ENCODE peak calls at places on chromosomes 6 and 20, in ten cellular contexts. One of them, this sample, is unnamed.

GRCh38 chr20:4832469-4832868 is 110.8 kb downstream of the PRND start:
- DNase-seq in NB4: no peak
- DNase-seq in HCT116: no peak
- DNase-seq in heart left ventricle: no peak
- DNase-seq in Peyer's patch: no peak
- DNase-seq in prostate gland: no peak
- DNase-seq in tibial nerve: no peak
- DNase-seq in GM12891: no peak
- DNase-seq in A549: no peak
- DNase-seq in sigmoid colon: peak; percentile 17
- DNase-seq in this sample: no peak

GRCh38 chr6:26240157-26240980 is 124.6 kb upstream of the BTN3A2 start:
- DNase-seq in NB4: peak; percentile 94
- DNase-seq in HCT116: no peak
- DNase-seq in heart left ventricle: peak; percentile 69
- DNase-seq in Peyer's patch: peak; percentile 81
- DNase-seq in prostate gland: peak; percentile 59
- DNase-seq in tibial nerve: peak; percentile 48
- DNase-seq in GM12891: no peak
- DNase-seq in A549: no peak
- DNase-seq in sigmoid colon: peak; percentile 80
- DNase-seq in this sample: peak; percentile 90

GRCh38 chr6:29926795-29927427 is 15.4 kb upstream of the HLA-A start:
- DNase-seq in NB4: peak; percentile 64
- DNase-seq in HCT116: no peak
- DNase-seq in heart left ventricle: peak; percentile 87
- DNase-seq in Peyer's patch: peak; percentile 92
- DNase-seq in prostate gland: peak; percentile 45
- DNase-seq in tibial nerve: peak; percentile 44
- DNase-seq in GM12891: peak; percentile 41
- DNase-seq in A549: peak; percentile 18
- DNase-seq in sigmoid colon: peak; percentile 81
- DNase-seq in this sample: peak; percentile 91

GRCh38 chr6:109081026-109081425 is 13.6 kb downstream of the SESN1 start:
- DNase-seq in NB4: no peak
- DNase-seq in HCT116: no peak
- DNase-seq in heart left ventricle: no peak
- DNase-seq in Peyer's patch: no peak
- DNase-seq in prostate gland: no peak
- DNase-seq in tibial nerve: no peak
- DNase-seq in GM12891: no peak
- DNase-seq in A549: no peak
- DNase-seq in sigmoid colon: no peak
- DNase-seq in this sample: no peak

GRCh38 chr6:132673376-132674094 is 14.6 kb upstream of the TAAR1 start:
- DNase-seq in NB4: peak; percentile 32
- DNase-seq in HCT116: no peak
- DNase-seq in heart left ventricle: no peak
- DNase-seq in Peyer's patch: peak; percentile 85
- DNase-seq in prostate gland: no peak
- DNase-seq in tibial nerve: no peak
- DNase-seq in GM12891: no peak
- DNase-seq in A549: no peak
- DNase-seq in sigmoid colon: no peak
- DNase-seq in this sample: no peak

GRCh38 chr6:111377558-111378120 is 105.4 kb downstream of the REV3L start:
- DNase-seq in NB4: no peak
- DNase-seq in HCT116: no peak
- DNase-seq in heart left ventricle: no peak
- DNase-seq in Peyer's patch: no peak
- DNase-seq in prostate gland: no peak
- DNase-seq in tibial nerve: no peak
- DNase-seq in GM12891: no peak
- DNase-seq in A549: no peak
- DNase-seq in sigmoid colon: no peak
- DNase-seq in this sample: no peak

GRCh38 chr6:27911953-27912446 is at the start of gene OR2B2:
- DNase-seq in NB4: no peak
- DNase-seq in HCT116: no peak
- DNase-seq in heart left ventricle: no peak
- DNase-seq in Peyer's patch: no peak
- DNase-seq in prostate gland: no peak
- DNase-seq in tibial nerve: no peak
- DNase-seq in GM12891: no peak
- DNase-seq in A549: no peak
- DNase-seq in sigmoid colon: no peak
- DNase-seq in this sample: no peak

GRCh38 chr6:70956451-70957283 is at the start of gene B3GAT2:
- DNase-seq in NB4: no peak
- DNase-seq in HCT116: no peak
- DNase-seq in heart left ventricle: no peak
- DNase-seq in Peyer's patch: no peak
- DNase-seq in prostate gland: peak; percentile 7
- DNase-seq in tibial nerve: no peak
- DNase-seq in GM12891: peak; percentile 17
- DNase-seq in A549: peak; percentile 0
- DNase-seq in sigmoid colon: peak; percentile 61
- DNase-seq in this sample: no peak

GRCh38 chr6:157539421-157539822 is 158.4 kb downstream of the ZDHHC14 start:
- DNase-seq in NB4: peak; percentile 61
- DNase-seq in HCT116: no peak
- DNase-seq in heart left ventricle: no peak
- DNase-seq in Peyer's patch: no peak
- DNase-seq in prostate gland: no peak
- DNase-seq in tibial nerve: no peak
- DNase-seq in GM12891: no peak
- DNase-seq in A549: no peak
- DNase-seq in sigmoid colon: no peak
- DNase-seq in this sample: no peak

GRCh38 chr6:56374841-56375369 is 127.5 kb upstream of the COL21A1 start:
- DNase-seq in NB4: no peak
- DNase-seq in HCT116: no peak
- DNase-seq in heart left ventricle: no peak
- DNase-seq in Peyer's patch: no peak
- DNase-seq in prostate gland: no peak
- DNase-seq in tibial nerve: peak; percentile 60
- DNase-seq in GM12891: no peak
- DNase-seq in A549: no peak
- DNase-seq in sigmoid colon: peak; percentile 83
- DNase-seq in this sample: peak; percentile 72

GRCh38 chr20:41050361-41051019 is 21.9 kb downstream of the TOP1 start:
- DNase-seq in NB4: no peak
- DNase-seq in HCT116: no peak
- DNase-seq in heart left ventricle: no peak
- DNase-seq in Peyer's patch: no peak
- DNase-seq in prostate gland: no peak
- DNase-seq in tibial nerve: no peak
- DNase-seq in GM12891: no peak
- DNase-seq in A549: no peak
- DNase-seq in sigmoid colon: no peak
- DNase-seq in this sample: no peak

GRCh38 chr6:64012351-64013060 is 376.9 kb downstream of the PHF3 start:
- DNase-seq in NB4: peak; percentile 32
- DNase-seq in HCT116: no peak
- DNase-seq in heart left ventricle: no peak
- DNase-seq in Peyer's patch: peak; percentile 54
- DNase-seq in prostate gland: no peak
- DNase-seq in tibial nerve: peak; percentile 7
- DNase-seq in GM12891: no peak
- DNase-seq in A549: peak; percentile 43
- DNase-seq in sigmoid colon: no peak
- DNase-seq in this sample: no peak

GRCh38 chr20:30484009-30484748 is 773.3 kb upstream of the DEFB115 start:
- DNase-seq in NB4: no peak
- DNase-seq in HCT116: no peak
- DNase-seq in heart left ventricle: no peak
- DNase-seq in Peyer's patch: no peak
- DNase-seq in prostate gland: no peak
- DNase-seq in tibial nerve: no peak
- DNase-seq in GM12891: no peak
- DNase-seq in A549: no peak
- DNase-seq in sigmoid colon: no peak
- DNase-seq in this sample: no peak

GRCh38 chr6:157022022-157022740 is 245.0 kb downstream of the ARID1B start:
- DNase-seq in NB4: peak; percentile 90
- DNase-seq in HCT116: peak; percentile 31
- DNase-seq in heart left ventricle: peak; percentile 94
- DNase-seq in Peyer's patch: peak; percentile 93
- DNase-seq in prostate gland: peak; percentile 91
- DNase-seq in tibial nerve: peak; percentile 80
- DNase-seq in GM12891: peak; percentile 75
- DNase-seq in A549: peak; percentile 78
- DNase-seq in sigmoid colon: peak; percentile 96
- DNase-seq in this sample: peak; percentile 90

GRCh38 chr6:44742828-44743372 is 355.4 kb downstream of the CDC5L start:
- DNase-seq in NB4: no peak
- DNase-seq in HCT116: no peak
- DNase-seq in heart left ventricle: no peak
- DNase-seq in Peyer's patch: peak; percentile 65
- DNase-seq in prostate gland: no peak
- DNase-seq in tibial nerve: no peak
- DNase-seq in GM12891: no peak
- DNase-seq in A549: no peak
- DNase-seq in sigmoid colon: no peak
- DNase-seq in this sample: no peak

GRCh38 chr6:15113587-15113986 is 132.3 kb upstream of the JARID2 start:
- DNase-seq in NB4: no peak
- DNase-seq in HCT116: no peak
- DNase-seq in heart left ventricle: no peak
- DNase-seq in Peyer's patch: no peak
- DNase-seq in prostate gland: no peak
- DNase-seq in tibial nerve: no peak
- DNase-seq in GM12891: no peak
- DNase-seq in A549: no peak
- DNase-seq in sigmoid colon: no peak
- DNase-seq in this sample: no peak

GRCh38 chr6:157023958-157024357 is 246.8 kb downstream of the ARID1B start:
- DNase-seq in NB4: peak; percentile 23
- DNase-seq in HCT116: no peak
- DNase-seq in heart left ventricle: no peak
- DNase-seq in Peyer's patch: no peak
- DNase-seq in prostate gland: no peak
- DNase-seq in tibial nerve: no peak
- DNase-seq in GM12891: no peak
- DNase-seq in A549: no peak
- DNase-seq in sigmoid colon: no peak
- DNase-seq in this sample: no peak

GRCh38 chr20:61185841-61186601 is 66.0 kb upstream of the CDH4 start:
- DNase-seq in NB4: peak; percentile 5
- DNase-seq in HCT116: no peak
- DNase-seq in heart left ventricle: no peak
- DNase-seq in Peyer's patch: no peak
- DNase-seq in prostate gland: no peak
- DNase-seq in tibial nerve: no peak
- DNase-seq in GM12891: no peak
- DNase-seq in A549: peak; percentile 85
- DNase-seq in sigmoid colon: no peak
- DNase-seq in this sample: peak; percentile 25

GRCh38 chr6:25312034-25312620 is 33.0 kb downstream of the CARMIL1 start:
- DNase-seq in NB4: no peak
- DNase-seq in HCT116: no peak
- DNase-seq in heart left ventricle: no peak
- DNase-seq in Peyer's patch: no peak
- DNase-seq in prostate gland: no peak
- DNase-seq in tibial nerve: no peak
- DNase-seq in GM12891: no peak
- DNase-seq in A549: peak; percentile 51
- DNase-seq in sigmoid colon: no peak
- DNase-seq in this sample: no peak

GRCh38 chr6:100466410-100467143 is 1.9 kb upstream of the SIM1 start:
- DNase-seq in NB4: no peak
- DNase-seq in HCT116: no peak
- DNase-seq in heart left ventricle: no peak
- DNase-seq in Peyer's patch: no peak
- DNase-seq in prostate gland: no peak
- DNase-seq in tibial nerve: no peak
- DNase-seq in GM12891: no peak
- DNase-seq in A549: no peak
- DNase-seq in sigmoid colon: no peak
- DNase-seq in this sample: no peak

GRCh38 chr6:148525453-148525852 is 182.8 kb downstream of the SASH1 start:
- DNase-seq in NB4: no peak
- DNase-seq in HCT116: no peak
- DNase-seq in heart left ventricle: no peak
- DNase-seq in Peyer's patch: no peak
- DNase-seq in prostate gland: no peak
- DNase-seq in tibial nerve: no peak
- DNase-seq in GM12891: no peak
- DNase-seq in A549: no peak
- DNase-seq in sigmoid colon: no peak
- DNase-seq in this sample: no peak

GRCh38 chr20:25584905-25585704 is at the start of gene NINL:
- DNase-seq in NB4: no peak
- DNase-seq in HCT116: no peak
- DNase-seq in heart left ventricle: peak; percentile 82
- DNase-seq in Peyer's patch: peak; percentile 65
- DNase-seq in prostate gland: peak; percentile 49
- DNase-seq in tibial nerve: no peak
- DNase-seq in GM12891: peak; percentile 55
- DNase-seq in A549: peak; percentile 85
- DNase-seq in sigmoid colon: peak; percentile 78
- DNase-seq in this sample: no peak
- TF ChIP-seq POLR2A in NB4: no peak
- TF ChIP-seq POLR2A in HCT116: peak; percentile 57
- TF ChIP-seq POLR2A in heart left ventricle: no peak
- TF ChIP-seq POLR2A in Peyer's patch: peak; percentile 25
- TF ChIP-seq POLR2A in prostate gland: peak; percentile 60
- TF ChIP-seq POLR2A in tibial nerve: peak; percentile 43
- TF ChIP-seq POLR2A in GM12891: no peak
- TF ChIP-seq POLR2A in A549: peak; percentile 89
- TF ChIP-seq POLR2A in sigmoid colon: no peak
- TF ChIP-seq POLR2A in this sample: no peak

GRCh38 chr6:13830803-13831202 is 16.4 kb upstream of the MCUR1 start:
- DNase-seq in NB4: peak; percentile 33
- DNase-seq in HCT116: no peak
- DNase-seq in heart left ventricle: no peak
- DNase-seq in Peyer's patch: no peak
- DNase-seq in prostate gland: no peak
- DNase-seq in tibial nerve: no peak
- DNase-seq in GM12891: no peak
- DNase-seq in A549: no peak
- DNase-seq in sigmoid colon: no peak
- DNase-seq in this sample: no peak
- TF ChIP-seq POLR2A in NB4: no peak
- TF ChIP-seq POLR2A in HCT116: no peak
- TF ChIP-seq POLR2A in heart left ventricle: no peak
- TF ChIP-seq POLR2A in Peyer's patch: no peak
- TF ChIP-seq POLR2A in prostate gland: no peak
- TF ChIP-seq POLR2A in tibial nerve: no peak
- TF ChIP-seq POLR2A in GM12891: no peak
- TF ChIP-seq POLR2A in A549: no peak
- TF ChIP-seq POLR2A in sigmoid colon: no peak
- TF ChIP-seq POLR2A in this sample: no peak

GRCh38 chr6:33200234-33201146 is at the start of the genes RXRB and SLC39A7:
- DNase-seq in NB4: peak; percentile 99
- DNase-seq in HCT116: peak; percentile 98
- DNase-seq in heart left ventricle: peak; percentile 100
- DNase-seq in Peyer's patch: peak; percentile 100
- DNase-seq in prostate gland: peak; percentile 99
- DNase-seq in tibial nerve: peak; percentile 98
- DNase-seq in GM12891: peak; percentile 90
- DNase-seq in A549: peak; percentile 98
- DNase-seq in sigmoid colon: peak; percentile 100
- DNase-seq in this sample: peak; percentile 99
- TF ChIP-seq POLR2A in NB4: peak; percentile 85
- TF ChIP-seq POLR2A in HCT116: no peak
- TF ChIP-seq POLR2A in heart left ventricle: no peak
- TF ChIP-seq POLR2A in Peyer's patch: peak; percentile 53
- TF ChIP-seq POLR2A in prostate gland: peak; percentile 56
- TF ChIP-seq POLR2A in tibial nerve: peak; percentile 60
- TF ChIP-seq POLR2A in GM12891: peak; percentile 93
- TF ChIP-seq POLR2A in A549: peak; percentile 14
- TF ChIP-seq POLR2A in sigmoid colon: peak; percentile 39
- TF ChIP-seq POLR2A in this sample: no peak

GRCh38 chr20:36573103-36573797 is at the start of gene TGIF2:
- DNase-seq in NB4: peak; percentile 94
- DNase-seq in HCT116: peak; percentile 34
- DNase-seq in heart left ventricle: peak; percentile 91
- DNase-seq in Peyer's patch: peak; percentile 94
- DNase-seq in prostate gland: peak; percentile 81
- DNase-seq in tibial nerve: peak; percentile 72
- DNase-seq in GM12891: peak; percentile 97
- DNase-seq in A549: peak; percentile 55
- DNase-seq in sigmoid colon: peak; percentile 92
- DNase-seq in this sample: peak; percentile 55
- TF ChIP-seq POLR2A in NB4: peak; percentile 81
- TF ChIP-seq POLR2A in HCT116: no peak
- TF ChIP-seq POLR2A in heart left ventricle: no peak
- TF ChIP-seq POLR2A in Peyer's patch: no peak
- TF ChIP-seq POLR2A in prostate gland: peak; percentile 70
- TF ChIP-seq POLR2A in tibial nerve: peak; percentile 72
- TF ChIP-seq POLR2A in GM12891: peak; percentile 65
- TF ChIP-seq POLR2A in A549: no peak
- TF ChIP-seq POLR2A in sigmoid colon: no peak
- TF ChIP-seq POLR2A in this sample: no peak